ENCODE peak calls at places on chromosomes 1 and 21, in four cellular contexts. U is stimulated activated CD8-positive, alpha-beta memory T cell treated with anti-CD3 and anti-CD28 coated beads, Interleukin-2, amount 100 ng/mL, for 1 hour; O is HEK293T; R is GM20000. D is an unnamed sample.

GRCh38 chr1:92623187-92623778 is 136.6 kb upstream of the GFI1 start:
- DNase-seq in O (no peak), R (peak), U (no peak), D (no peak)

GRCh38 chr1:14713077-14713476 is 114.6 kb downstream of the KAZN start:
- DNase-seq in O (no peak), U (no peak), R (no peak), D (no peak)

GRCh38 chr1:162357681-162358266 is 18.9 kb downstream of the SPATA46 start:
- DNase-seq in U (no peak), O (peak), R (peak), D (no peak)

GRCh38 chr1:225735252-225736149 is 42.1 kb upstream of the SRP9 start:
- DNase-seq in O (no peak), R (no peak), U (no peak), D (peak)

GRCh38 chr1:94622757-94623156 is 81.2 kb upstream of the F3 start:
- DNase-seq in R (no peak), U (no peak), O (no peak), D (no peak)

GRCh38 chr1:165284471-165284870 is 72.0 kb downstream of the LMX1A start:
- DNase-seq in U (no peak), O (no peak), R (no peak), D (no peak)

GRCh38 chr1:34759472-34760357 is at the start of gene GJB4:
- DNase-seq in U (no peak), R (no peak), O (no peak), D (no peak)

GRCh38 chr1:218112862-218113261 is 172.2 kb upstream of the RRP15 start:
- DNase-seq in R (no peak), O (no peak), U (no peak), D (no peak)

GRCh38 chr21:26776320-26777021 is 68.7 kb downstream of the ADAMTS1 start:
- DNase-seq in O (no peak), U (no peak), R (no peak), D (no peak)

GRCh38 chr1:40784141-40784770 is 669 bp downstream of the KCNQ4 start:
- DNase-seq in R (peak), U (no peak), O (peak), D (peak)